ENCODE peak calls at places on chromosomes 11 and 22, in six cellular contexts. V is neuronal stem cell, G is mammary epithelial cell, Y is keratinocyte, H is IMR-90, X is HepG2. T is an unnamed sample.

GRCh38 chr22:31179345-31179744 is 19.4 kb downstream of the RNF185 start:
- DNase-seq in V (no peak), G (peak; percentile 67), Y (no peak), H (peak; percentile 23), X (peak; percentile 50), T (no peak)

GRCh38 chr11:12581923-12582322 is 92.3 kb upstream of the TEAD1 start:
- DNase-seq in V (no peak), G (peak; percentile 80), Y (no peak), H (peak; percentile 88), X (no peak), T (no peak)

GRCh38 chr11:1422981-1423380 is 33.2 kb downstream of the BRSK2 start:
- DNase-seq in V (no peak), G (no peak), Y (no peak), H (no peak), X (no peak), T (no peak)

GRCh38 chr11:2890466-2891241 is 5.1 kb upstream of the CDKN1C start:
- DNase-seq in V (no peak), G (no peak), Y (no peak), H (peak; percentile 64), X (no peak), T (no peak)

GRCh38 chr11:43922295-43922648 is 20.2 kb upstream of the C11orf96 start:
- DNase-seq in V (no peak), G (no peak), Y (no peak), H (peak; percentile 31), X (no peak), T (no peak)

GRCh38 chr11:78200061-78200460 is 11.3 kb downstream of the USP35 start:
- DNase-seq in V (no peak), G (no peak), Y (no peak), H (no peak), X (no peak), T (no peak)

GRCh38 chr11:122343247-122343646 is 227.2 kb upstream of the BLID start:
- DNase-seq in V (no peak), G (no peak), Y (no peak), H (no peak), X (no peak), T (no peak)

GRCh38 chr11:68525930-68526329 is 65.4 kb downstream of the PPP6R3 start:
- DNase-seq in V (no peak), G (peak; percentile 59), Y (no peak), H (peak; percentile 47), X (no peak), T (no peak)

GRCh38 chr22:30116362-30117117 is 36.3 kb downstream of the HORMAD2 start:
- DNase-seq in V (no peak), G (peak; percentile 76), Y (peak; percentile 9), H (peak; percentile 78), X (peak; percentile 52), T (no peak)

GRCh38 chr11:19225599-19225998 is 15.1 kb downstream of the E2F8 start:
- DNase-seq in V (no peak), G (no peak), Y (no peak), H (no peak), X (no peak), T (no peak)

GRCh38 chr11:19225123-19225522 is 15.6 kb downstream of the E2F8 start:
- DNase-seq in V (no peak), G (no peak), Y (no peak), H (no peak), X (no peak), T (no peak)

GRCh38 chr11:19226378-19227195 is 14.2 kb downstream of the E2F8 start:
- DNase-seq in V (no peak), G (no peak), Y (no peak), H (no peak), X (no peak), T (no peak)

GRCh38 chr11:19229671-19230070 is 11.1 kb downstream of the E2F8 start:
- DNase-seq in V (no peak), G (no peak), Y (no peak), H (no peak), X (no peak), T (no peak)

GRCh38 chr11:19228956-19229355 is 11.8 kb downstream of the E2F8 start:
- DNase-seq in V (no peak), G (no peak), Y (no peak), H (no peak), X (no peak), T (no peak)
- H3K36me3 ChIP-seq in V (peaks cover 67% of the 10 kb centered on the region), G (peaks cover 2% of the 10 kb centered on the region), Y (no peaks in the 10 kb centered on the region), H (no peaks in the 10 kb centered on the region), X (no peaks in the 10 kb centered on the region), T (peaks cover 98% of the 10 kb centered on the region)

DNA sequence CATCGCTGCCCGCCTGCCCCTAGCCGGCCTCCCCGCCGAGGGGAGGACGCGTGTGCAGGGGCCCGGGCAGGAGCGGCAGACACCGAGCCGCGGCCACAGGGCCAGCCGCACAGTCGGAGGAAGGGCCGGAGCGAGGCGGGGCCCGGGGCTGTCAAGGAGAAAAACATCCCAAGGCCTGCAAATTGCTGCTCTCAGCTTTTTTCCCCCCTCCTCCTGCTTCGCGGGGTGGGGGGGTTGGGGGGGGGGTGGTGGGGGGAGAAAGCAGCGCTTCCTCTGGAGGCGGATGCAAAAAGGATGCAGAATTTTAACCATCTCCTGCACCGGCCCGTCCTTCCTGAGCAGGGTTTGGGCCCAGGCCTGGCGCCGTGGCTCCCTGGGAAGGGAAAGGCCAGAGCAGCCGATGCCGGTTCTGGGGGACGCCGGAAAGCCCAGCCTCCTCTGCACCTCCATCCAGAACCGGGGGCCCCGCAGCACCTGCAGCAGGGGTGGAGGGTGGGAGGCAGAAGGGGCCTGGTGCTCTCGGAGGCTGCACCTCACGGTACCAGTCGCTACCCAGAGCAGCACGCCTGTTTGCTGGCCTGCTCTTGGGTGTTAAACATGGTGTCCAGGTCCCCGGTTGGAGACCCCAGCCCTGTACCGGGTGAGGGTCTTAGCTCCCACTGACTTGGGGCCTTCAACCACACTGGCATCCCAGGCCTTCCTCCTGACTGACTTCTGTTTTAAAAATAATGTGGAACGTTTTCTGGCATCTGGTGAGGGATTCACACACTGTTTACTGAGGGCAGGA is 77.3 kb upstream of the WNT7B start:
- DNase-seq in V (no peak), G (peak; percentile 39), Y (no peak), H (peak; percentile 45), X (no peak), T (peak; percentile 67)
- H3K4me1 ChIP-seq in V (no peaks in the 10 kb centered on the region), G (peaks cover 80% of the 10 kb centered on the region), Y (peaks cover 80% of the 10 kb centered on the region), H (peaks cover 26% of the 10 kb centered on the region), X (no peaks in the 10 kb centered on the region), T (peaks cover 63% of the 10 kb centered on the region)

DNA sequence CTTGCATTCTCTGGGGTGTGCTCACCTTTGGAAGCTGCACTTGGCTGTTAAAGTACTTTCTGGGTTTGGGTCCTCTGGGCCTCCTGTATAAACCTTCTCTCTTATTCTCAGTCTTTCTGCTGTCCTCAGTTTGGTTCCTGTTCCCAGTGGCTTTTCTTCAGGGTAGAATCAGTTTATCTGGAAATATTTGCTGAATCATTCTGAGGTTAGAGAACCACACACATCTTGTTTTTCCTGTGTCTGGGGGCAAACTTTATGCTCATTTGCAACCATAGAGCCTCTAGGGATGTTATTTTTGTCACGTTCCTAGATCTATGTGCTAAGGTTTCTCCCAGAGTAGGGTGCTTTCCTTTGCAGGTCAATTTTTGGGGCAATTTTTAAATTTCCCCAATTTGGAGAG is 224.3 kb upstream of the C11orf87 start:
- DNase-seq in V (no peak), G (peak; percentile 26), Y (no peak), H (peak; percentile 7), X (no peak), T (no peak)
- H2AFZ ChIP-seq in V (no peak overlapping the region), G (peak overlapping the region; percentile 78), Y (peak overlapping the region; percentile 29), H (peak overlapping the region; percentile 80), X (no peak overlapping the region), T (no peak overlapping the region)

GRCh38 chr11:8689726-8690255 is 7.2 kb downstream of the RPL27A start:
- DNase-seq in V (no peak), G (no peak), Y (no peak), H (peak; percentile 38), X (no peak), T (no peak)
- H3K36me3 ChIP-seq in V (peaks cover 80% of the 10 kb centered on the region), G (peaks cover 33% of the 10 kb centered on the region), Y (peaks cover 38% of the 10 kb centered on the region), H (peaks cover 50% of the 10 kb centered on the region), X (peaks cover 15% of the 10 kb centered on the region), T (peaks cover 27% of the 10 kb centered on the region)

DNA sequence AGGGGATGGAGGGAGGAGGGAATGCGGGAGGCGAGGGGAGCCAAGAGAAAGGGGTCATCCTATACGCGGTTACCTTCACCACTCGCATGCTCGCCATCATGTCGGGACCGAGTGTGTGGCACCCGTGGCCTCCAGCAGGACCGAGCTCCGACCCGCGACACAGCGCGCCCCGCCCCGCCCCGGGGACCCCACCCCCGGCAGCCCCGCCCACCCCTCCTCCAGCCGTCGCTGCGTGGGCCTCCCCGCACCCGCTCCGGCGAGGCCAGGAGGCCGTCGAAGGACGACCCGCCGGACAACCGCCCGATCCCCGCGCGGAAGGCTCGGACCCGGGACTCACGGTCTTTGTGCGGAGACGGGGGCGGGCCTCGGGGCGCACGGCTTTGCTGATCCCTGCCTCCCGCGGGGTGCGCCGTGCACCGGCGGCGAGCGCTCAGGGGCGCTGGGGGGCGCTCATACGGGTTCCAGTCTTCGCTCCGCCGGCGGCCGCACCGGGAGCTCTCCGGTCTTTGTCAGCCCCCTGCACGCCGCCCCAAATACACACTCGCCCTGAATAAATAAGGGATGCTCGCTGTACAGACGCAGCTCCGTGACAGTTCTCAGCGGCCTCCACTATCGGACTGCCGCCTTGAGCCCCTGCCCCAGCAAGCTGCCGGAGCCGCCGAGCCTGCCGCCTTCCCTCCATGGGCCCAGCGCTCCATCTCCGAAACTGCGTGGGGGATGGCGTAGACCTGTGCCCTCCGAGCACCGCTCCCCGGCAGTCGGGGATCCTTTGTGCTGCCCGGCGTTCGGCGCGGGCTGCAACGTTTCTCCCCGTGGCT is at the start of gene UBE2L6:
- DNase-seq in V (peak; percentile 65), G (no peak), Y (no peak), H (no peak), X (no peak), T (peak; percentile 74)
- H3K4me1 ChIP-seq in V (peaks cover 15% of the 10 kb centered on the region), G (peaks cover 27% of the 10 kb centered on the region), Y (peaks cover 23% of the 10 kb centered on the region), H (peaks cover 11% of the 10 kb centered on the region), X (peaks cover 24% of the 10 kb centered on the region), T (peaks cover 59% of the 10 kb centered on the region)

GRCh38 chr11:70788247-70789022 is 390.1 kb downstream of the CTTN start:
- DNase-seq in V (no peak), G (peak; percentile 79), Y (no peak), H (peak; percentile 89), X (no peak), T (no peak)
- H2AFZ ChIP-seq in V (peak overlapping the region; percentile 58), G (no peak overlapping the region), Y (no peak overlapping the region), H (peak overlapping the region; percentile 76), X (no peak overlapping the region), T (no peak overlapping the region)

T was measured in DND-41.